ENCODE peak calls at places on chromosome 19, in four cellular contexts. A is A549, O is GM12878, J is HCT116. F is an unnamed sample.

GRCh38 chr19:38444026-38444425 is 10.5 kb downstream of the RYR1 start:
- DNase-seq in A (no peak), O (no peak), J (no peak), F (no peak)

GRCh38 chr19:55166530-55167268 is at the start of gene DNAAF3:
- DNase-seq in J (peak; percentile 97), O (peak; percentile 49), A (peak; percentile 100), F (peak; percentile 95)

GRCh38 chr19:43809762-43810696 is 7.8 kb upstream of the LYPD5 start:
- DNase-seq in J (peak; percentile 63), O (peak; percentile 24), A (peak; percentile 46), F (peak; percentile 60)

GRCh38 chr19:4172861-4173473 is 9.4 kb downstream of the SIRT6 start:
- DNase-seq in J (no peak), O (no peak), A (peak; percentile 17), F (peak; percentile 47)

GRCh38 chr19:55146078-55146647 is 2.8 kb downstream of the TNNT1 start:
- DNase-seq in O (no peak), A (peak; percentile 91), J (peak; percentile 64), F (peak; percentile 43)

GRCh38 chr19:55088021-55088451 is 12.4 kb downstream of the EPS8L1 start:
- DNase-seq in A (no peak), J (no peak), O (no peak), F (no peak)

GRCh38 chr19:17424743-17425365 is 5.0 kb downstream of the MVB12A start:
- DNase-seq in A (no peak), O (no peak), J (no peak), F (peak; percentile 59)

GRCh38 chr19:20431826-20432225 is 133.8 kb downstream of the ZNF737 start:
- DNase-seq in J (no peak), A (no peak), O (no peak), F (no peak)

GRCh38 chr19:52603558-52604207 is 33.6 kb downstream of the ZNF701 start:
- DNase-seq in J (no peak), A (no peak), O (no peak), F (peak; percentile 15)

GRCh38 chr19:52221831-52222375 is 32.1 kb downstream of the PPP2R1A start:
- DNase-seq in J (no peak), A (no peak), O (no peak), F (no peak)

GRCh38 chr19:12782424-12783225 is 7.3 kb upstream of the HOOK2 start:
- DNase-seq in J (no peak), O (no peak), A (no peak), F (peak; percentile 80)

GRCh38 chr19:46520616-46521015 is 24.9 kb upstream of the PNMA8B start:
- DNase-seq in A (no peak), J (no peak), O (no peak), F (peak; percentile 45)

GRCh38 chr19:5850743-5851293 is 431 bp downstream of the FUT3 start:
- DNase-seq in A (no peak), J (no peak), O (no peak), F (no peak)

GRCh38 chr19:47507924-47508553 is 6.8 kb downstream of the NAPA start:
- DNase-seq in A (no peak), O (no peak), J (no peak), F (no peak)

GRCh38 chr19:55358943-55359908 is 3.8 kb downstream of the GARIN5B start:
- DNase-seq in J (no peak), A (no peak), O (no peak), F (no peak)

GRCh38 chr19:44687898-44688297 is 11.1 kb upstream of the CEACAM16 start:
- DNase-seq in O (no peak), A (no peak), J (no peak), F (no peak)

GRCh38 chr19:53657778-53658177 is 26.0 kb downstream of the DPRX start:
- DNase-seq in O (no peak), J (no peak), A (no peak), F (no peak)

GRCh38 chr19:8814176-8814575 is 17.9 kb downstream of the ZNF558 start:
- DNase-seq in J (no peak), A (no peak), O (no peak), F (no peak)

GRCh38 chr19:7694499-7694898 is 7.4 kb downstream of the FCER2 start:
- DNase-seq in O (no peak), J (no peak), A (no peak), F (peak; percentile 41)

GRCh38 chr19:5968431-5969373 is 9.2 kb downstream of the RANBP3 start:
- DNase-seq in A (no peak), O (no peak), J (no peak), F (no peak)

GRCh38 chr19:36054733-36055686 is at the start of gene WDR62:
- DNase-seq in A (peak; percentile 100), J (peak; percentile 83), O (peak; percentile 4), F (peak; percentile 91)
- TF ChIP-seq POLR2A in A (peak; percentile 42), J (peak; percentile 25), O (peak; percentile 67), F (no peak)

DNA sequence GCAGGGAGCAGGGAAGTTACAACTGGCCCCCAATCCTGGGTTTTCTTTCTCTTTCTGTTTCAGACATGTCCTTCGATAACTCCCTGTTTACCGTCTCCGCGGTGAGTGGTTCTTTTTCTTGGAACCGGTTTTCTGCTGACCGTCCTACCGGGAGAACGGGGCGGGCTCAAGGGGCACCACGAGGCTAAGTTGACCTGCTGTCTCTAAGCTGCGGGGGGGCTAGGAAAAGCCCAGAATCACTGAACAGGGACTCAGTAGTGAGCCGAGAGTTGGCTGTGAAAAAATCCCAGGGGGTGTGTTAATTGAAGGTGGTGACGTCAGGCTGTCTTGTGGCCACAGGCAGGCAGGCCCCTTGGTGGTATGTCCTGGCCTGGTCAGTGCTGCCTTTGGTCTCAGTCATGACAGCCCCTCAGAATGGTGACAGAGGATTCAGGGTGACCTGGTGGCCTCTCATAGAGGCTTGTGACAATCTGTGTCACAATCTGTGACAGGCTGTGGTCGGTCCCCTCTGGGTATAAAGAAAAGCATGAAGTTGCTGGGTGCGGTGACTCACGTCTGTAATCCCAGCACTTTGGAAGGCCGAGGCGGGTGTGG is 8.1 kb upstream of the CARM1 start:
- DNase-seq in A (no peak), O (no peak), J (no peak), F (peak; percentile 64)
- TF ChIP-seq MAX in A (no peak), O (no peak), J (no peak), F (no peak)

GRCh38 chr19:41793414-41793727 is 3.0 kb upstream of the CEACAM3 start:
- DNase-seq in O (no peak), J (no peak), A (no peak), F (no peak)
- TF ChIP-seq CTCF in O (no peak), J (no peak), A (no peak), F (no peak)

DNA sequence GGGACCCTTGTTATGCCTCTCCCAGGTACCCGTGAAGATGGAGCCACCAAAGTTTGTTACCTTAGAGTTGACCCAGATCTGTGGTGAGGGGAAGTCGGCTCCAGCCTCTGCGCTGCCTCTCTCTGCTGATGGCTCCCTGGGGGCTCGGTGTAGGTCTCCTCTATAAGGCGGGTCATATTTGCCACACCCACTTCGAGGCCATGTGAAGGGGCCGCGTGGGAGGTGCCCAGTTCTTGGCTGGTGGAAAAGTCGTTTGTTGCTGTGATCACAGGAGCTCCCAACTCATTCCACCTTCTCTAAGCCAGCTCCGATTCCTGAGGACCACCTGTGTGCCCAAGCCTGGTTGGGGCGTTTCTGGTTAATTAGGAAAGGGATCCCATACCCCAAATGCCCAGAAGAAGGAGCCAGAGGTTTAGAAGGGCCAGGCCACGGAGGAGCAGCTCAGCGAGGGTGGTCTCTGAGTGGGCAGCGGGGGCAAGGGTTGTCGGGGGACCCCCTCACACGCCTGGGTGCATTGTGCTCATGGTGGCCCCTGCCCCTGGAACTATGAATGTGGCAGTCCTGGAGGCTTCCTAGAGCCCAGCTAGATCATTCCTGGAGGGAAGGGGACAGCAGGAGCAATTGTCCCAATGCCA is 296.5 kb downstream of the ZNF536 start:
- DNase-seq in O (no peak), A (no peak), J (no peak), F (peak; percentile 27)
- TF ChIP-seq POLR2A in O (no peak), A (no peak), J (no peak), F (no peak)

GRCh38 chr19:15402411-15403150 is 16.2 kb downstream of the AKAP8L start:
- DNase-seq in O (no peak), A (no peak), J (no peak), F (no peak)

GRCh38 chr19:15400521-15401396 is 18.0 kb downstream of the AKAP8L start:
- DNase-seq in O (no peak), A (no peak), J (no peak), F (no peak)

GRCh38 chr19:15399635-15400034 is 19.2 kb downstream of the AKAP8L start:
- DNase-seq in A (no peak), O (no peak), J (no peak), F (no peak)

GRCh38 chr19:15403151-15403531 is 15.6 kb downstream of the AKAP8L start:
- DNase-seq in O (no peak), J (no peak), A (no peak), F (no peak)

GRCh38 chr19:15401397-15401710 is 17.4 kb downstream of the AKAP8L start:
- DNase-seq in A (no peak), O (no peak), J (no peak), F (no peak)
- TF ChIP-seq MAX in A (no peak), O (no peak), J (no peak), F (no peak)

GRCh38 chr19:10418281-10419199 is 1.8 kb upstream of the PDE4A start:
- DNase-seq in A (no peak), J (no peak), O (no peak), F (peak; percentile 91)
- TF ChIP-seq CTCF in A (no peak), J (peak; percentile 20), O (no peak), F (peak; percentile 31)

DNA sequence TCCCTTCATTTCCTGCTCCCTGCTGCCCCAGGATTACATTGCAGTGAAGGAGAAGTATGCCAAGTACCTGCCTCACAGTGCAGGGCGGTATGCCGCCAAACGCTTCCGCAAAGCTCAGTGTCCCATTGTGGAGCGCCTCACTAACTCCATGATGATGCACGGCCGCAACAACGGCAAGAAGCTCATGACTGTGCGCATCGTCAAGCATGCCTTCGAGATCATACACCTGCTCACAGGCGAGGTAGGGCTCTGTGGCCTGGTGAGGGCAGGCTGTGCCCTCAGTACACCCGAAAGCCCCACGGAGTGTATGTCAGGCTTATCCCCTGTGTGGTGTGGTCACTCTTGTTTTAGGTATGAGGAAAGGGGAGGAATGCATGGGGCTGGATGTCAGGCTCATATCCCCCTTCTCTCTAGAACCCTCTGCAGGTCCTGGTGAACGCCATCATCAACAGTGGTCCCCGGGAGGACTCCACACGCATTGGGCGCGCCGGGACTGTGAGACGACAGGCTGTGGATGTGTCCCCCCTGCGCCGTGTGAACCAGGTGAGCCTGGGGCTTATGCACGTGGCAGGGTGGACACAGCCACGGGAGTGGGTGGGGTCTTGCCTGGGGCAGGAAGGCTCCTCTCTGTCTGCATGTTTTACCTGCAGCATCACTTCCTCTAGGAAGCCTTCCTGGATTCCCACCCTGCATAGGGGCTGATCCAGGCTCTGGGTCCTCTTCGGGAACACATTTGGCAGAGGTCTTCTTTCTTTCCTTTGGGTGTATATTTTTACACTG is 2.3 kb upstream of the RNF225 start:
- DNase-seq in J (no peak), O (no peak), A (no peak), F (no peak)
- TF ChIP-seq POLR2A in J (no peak), O (peak; percentile 58), A (no peak), F (no peak)

DNA sequence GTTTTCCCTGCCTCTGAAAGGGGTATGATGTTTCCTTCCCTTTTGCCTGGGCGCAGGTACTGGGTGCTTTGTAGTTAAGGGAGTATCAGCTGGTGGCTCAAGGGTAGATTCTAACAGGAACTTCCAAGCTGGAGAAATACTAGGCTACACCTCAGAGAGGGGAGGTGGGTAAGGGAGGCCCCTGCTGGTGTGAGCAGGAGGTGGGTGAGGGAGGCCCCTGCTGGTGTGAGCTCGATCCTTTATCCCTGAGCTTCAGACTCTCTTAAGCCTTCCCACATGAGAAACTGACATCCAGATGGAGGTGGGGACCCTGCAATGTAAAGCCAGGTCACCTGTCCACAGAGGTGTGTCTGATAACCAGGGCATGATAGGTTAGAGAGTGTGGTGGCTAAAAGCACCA is 32.1 kb downstream of the CYP2B6 start:
- DNase-seq in A (no peak), O (no peak), J (no peak), F (no peak)
- TF ChIP-seq MAX in A (no peak), O (no peak), J (no peak), F (no peak)

F was measured in NB4.